ENCODE peak calls at places on chromosomes 16 and 17, in nine cellular contexts. One of them, this sample, is unnamed.

GRCh38 chr17:4739122-4740024 is at the start of the genes CXCL16 and ZMYND15:
- DNase-seq in spleen: peak; percentile 95
- DNase-seq in HCT116: no peak
- DNase-seq in breast epithelium: peak; percentile 63
- DNase-seq in transverse colon: peak; percentile 83
- DNase-seq in body of pancreas: peak; percentile 71
- DNase-seq in A549: peak; percentile 39
- DNase-seq in esophagus muscularis mucosa: no peak
- DNase-seq in suprapubic skin: no peak
- DNase-seq in this sample: no peak

GRCh38 chr17:73343168-73343634 is 31.4 kb upstream of the CDC42EP4 start:
- DNase-seq in spleen: no peak
- DNase-seq in HCT116: no peak
- DNase-seq in breast epithelium: peak; percentile 59
- DNase-seq in transverse colon: peak; percentile 51
- DNase-seq in body of pancreas: peak; percentile 50
- DNase-seq in A549: no peak
- DNase-seq in esophagus muscularis mucosa: no peak
- DNase-seq in suprapubic skin: peak; percentile 88
- DNase-seq in this sample: no peak

GRCh38 chr16:80824623-80825364 is 20.4 kb upstream of the CDYL2 start:
- DNase-seq in spleen: no peak
- DNase-seq in HCT116: peak; percentile 64
- DNase-seq in breast epithelium: no peak
- DNase-seq in transverse colon: peak; percentile 24
- DNase-seq in body of pancreas: peak; percentile 65
- DNase-seq in A549: peak; percentile 74
- DNase-seq in esophagus muscularis mucosa: no peak
- DNase-seq in suprapubic skin: no peak
- DNase-seq in this sample: no peak

GRCh38 chr17:79794659-79795511 is 2.0 kb downstream of the CBX8 start:
- DNase-seq in spleen: no peak
- DNase-seq in HCT116: no peak
- DNase-seq in breast epithelium: no peak
- DNase-seq in transverse colon: no peak
- DNase-seq in body of pancreas: no peak
- DNase-seq in A549: no peak
- DNase-seq in esophagus muscularis mucosa: no peak
- DNase-seq in suprapubic skin: no peak
- DNase-seq in this sample: no peak

GRCh38 chr17:68695659-68696058 is 94.5 kb upstream of the FAM20A start:
- DNase-seq in spleen: no peak
- DNase-seq in HCT116: no peak
- DNase-seq in breast epithelium: no peak
- DNase-seq in transverse colon: no peak
- DNase-seq in body of pancreas: no peak
- DNase-seq in A549: no peak
- DNase-seq in esophagus muscularis mucosa: no peak
- DNase-seq in suprapubic skin: no peak
- DNase-seq in this sample: no peak

GRCh38 chr16:81445143-81445922 is 725 bp downstream of the CMIP start:
- DNase-seq in spleen: peak; percentile 91
- DNase-seq in HCT116: no peak
- DNase-seq in breast epithelium: no peak
- DNase-seq in transverse colon: peak; percentile 50
- DNase-seq in body of pancreas: peak; percentile 62
- DNase-seq in A549: no peak
- DNase-seq in esophagus muscularis mucosa: no peak
- DNase-seq in suprapubic skin: no peak
- DNase-seq in this sample: no peak

GRCh38 chr17:57408064-57408811 is 151.9 kb downstream of the MSI2 start:
- DNase-seq in spleen: no peak
- DNase-seq in HCT116: no peak
- DNase-seq in breast epithelium: no peak
- DNase-seq in transverse colon: peak; percentile 42
- DNase-seq in body of pancreas: no peak
- DNase-seq in A549: no peak
- DNase-seq in esophagus muscularis mucosa: no peak
- DNase-seq in suprapubic skin: no peak
- DNase-seq in this sample: no peak

GRCh38 chr16:17351471-17352045 is 119.2 kb downstream of the XYLT1 start:
- DNase-seq in spleen: no peak
- DNase-seq in HCT116: no peak
- DNase-seq in breast epithelium: no peak
- DNase-seq in transverse colon: no peak
- DNase-seq in body of pancreas: no peak
- DNase-seq in A549: no peak
- DNase-seq in esophagus muscularis mucosa: no peak
- DNase-seq in suprapubic skin: no peak
- DNase-seq in this sample: no peak

GRCh38 chr17:63165420-63165819 is 199.4 kb downstream of the TANC2 start:
- DNase-seq in spleen: no peak
- DNase-seq in HCT116: no peak
- DNase-seq in breast epithelium: no peak
- DNase-seq in transverse colon: no peak
- DNase-seq in body of pancreas: no peak
- DNase-seq in A549: no peak
- DNase-seq in esophagus muscularis mucosa: no peak
- DNase-seq in suprapubic skin: no peak
- DNase-seq in this sample: no peak

DNA sequence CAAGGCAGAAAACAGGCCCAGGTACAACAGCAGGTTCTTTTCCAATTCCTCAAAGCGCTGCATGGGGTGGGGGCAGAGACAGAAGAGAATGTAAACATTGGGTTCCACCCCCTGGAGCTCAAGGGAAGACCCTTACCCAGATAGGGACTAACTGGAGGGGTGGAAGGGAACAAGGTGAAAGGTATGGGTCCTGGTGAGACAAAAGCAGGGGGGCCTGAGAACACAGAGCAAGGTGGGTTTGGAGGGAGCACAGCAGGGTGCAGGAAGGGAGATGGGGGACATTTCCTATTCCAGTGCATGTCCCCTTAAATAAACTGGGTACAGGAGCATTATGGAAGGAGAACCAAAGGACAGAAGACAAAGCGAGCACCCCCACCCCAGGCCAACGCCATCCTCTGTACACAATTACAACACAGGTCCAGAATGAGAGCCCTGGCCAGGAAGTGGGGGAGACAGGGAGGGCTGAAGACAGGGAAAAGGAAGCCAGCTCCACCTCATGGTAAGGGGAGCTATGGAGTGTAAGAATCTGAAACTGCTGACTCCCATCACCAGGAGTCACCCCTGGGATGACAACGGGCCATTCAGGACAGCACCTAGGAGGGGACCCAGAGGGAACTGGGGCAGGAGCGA is 2.1 kb upstream of the CD2BP2 start:
- DNase-seq in spleen: peak; percentile 30
- DNase-seq in HCT116: no peak
- DNase-seq in breast epithelium: no peak
- DNase-seq in transverse colon: no peak
- DNase-seq in body of pancreas: no peak
- DNase-seq in A549: no peak
- DNase-seq in esophagus muscularis mucosa: no peak
- DNase-seq in suprapubic skin: no peak
- DNase-seq in this sample: no peak
- H3K27ac ChIP-seq in spleen: no peak overlapping the region
- H3K27ac ChIP-seq in HCT116: no peak overlapping the region
- H3K27ac ChIP-seq in breast epithelium: peak overlapping the region; percentile 98
- H3K27ac ChIP-seq in transverse colon: peak overlapping the region; percentile 94
- H3K27ac ChIP-seq in body of pancreas: no peak overlapping the region
- H3K27ac ChIP-seq in A549: no peak overlapping the region
- H3K27ac ChIP-seq in esophagus muscularis mucosa: peak overlapping the region; percentile 34
- H3K27ac ChIP-seq in suprapubic skin: no peak overlapping the region
- H3K27ac ChIP-seq in this sample: peak overlapping the region; percentile 98

DNA sequence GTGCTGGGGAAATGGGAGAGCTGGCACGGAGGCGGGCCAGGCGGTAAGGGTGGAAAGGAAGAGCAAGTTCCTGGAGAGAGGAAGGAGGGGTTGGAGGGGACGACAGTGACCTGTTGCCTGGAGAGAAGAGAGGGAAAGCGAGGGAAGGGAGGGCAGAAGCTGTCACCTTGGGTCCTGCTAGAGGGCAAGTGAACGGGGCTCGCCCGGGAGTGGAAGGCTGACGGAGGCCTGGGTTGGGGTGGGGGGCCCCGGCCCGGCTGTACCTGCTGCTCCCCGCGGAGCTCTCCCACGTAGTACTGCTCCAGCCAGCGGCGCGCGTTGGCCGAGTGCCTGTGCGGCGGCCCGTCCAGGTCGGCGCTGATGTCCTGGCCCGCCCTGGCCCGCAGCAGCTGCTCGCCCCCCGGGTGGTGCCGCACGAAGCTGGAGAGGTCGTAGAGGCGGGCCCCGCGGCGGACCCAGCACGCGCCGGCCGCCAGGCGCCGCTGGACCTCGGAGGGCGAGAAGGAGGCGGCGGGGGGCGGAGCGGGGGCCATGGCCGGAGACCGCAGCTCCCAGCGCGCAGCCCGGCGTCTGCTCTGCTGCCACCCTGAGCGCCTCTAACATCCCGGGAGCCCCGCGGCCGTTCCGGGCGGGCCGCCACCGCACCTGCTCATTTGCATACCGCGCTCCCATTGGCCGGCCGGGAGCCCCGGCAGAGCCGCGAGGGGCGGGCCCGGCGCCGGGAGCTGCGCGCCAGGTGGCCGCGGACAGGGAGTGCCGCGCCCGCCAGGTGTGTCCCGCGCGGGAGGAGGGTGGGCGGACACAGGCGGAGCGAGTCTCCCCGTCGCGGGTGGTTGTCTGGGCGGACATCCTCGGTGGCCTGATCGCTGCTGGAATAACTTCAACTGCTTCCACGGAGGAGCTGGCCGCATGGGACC is at the start of gene FA2H:
- DNase-seq in spleen: peak; percentile 90
- DNase-seq in HCT116: peak; percentile 59
- DNase-seq in breast epithelium: peak; percentile 87
- DNase-seq in transverse colon: peak; percentile 93
- DNase-seq in body of pancreas: peak; percentile 98
- DNase-seq in A549: peak; percentile 71
- DNase-seq in esophagus muscularis mucosa: peak; percentile 74
- DNase-seq in suprapubic skin: no peak
- DNase-seq in this sample: no peak
- TF ChIP-seq POLR2A in spleen: no peak
- TF ChIP-seq POLR2A in HCT116: no peak
- TF ChIP-seq POLR2A in breast epithelium: no peak
- TF ChIP-seq POLR2A in transverse colon: peak; percentile 81
- TF ChIP-seq POLR2A in body of pancreas: peak; percentile 87
- TF ChIP-seq POLR2A in A549: peak; percentile 34
- TF ChIP-seq POLR2A in esophagus muscularis mucosa: no peak
- TF ChIP-seq POLR2A in suprapubic skin: no peak
- TF ChIP-seq POLR2A in this sample: peak; percentile 32

GRCh38 chr17:33661975-33662374 is 368.9 kb upstream of the ASIC2 start:
- DNase-seq in spleen: no peak
- DNase-seq in HCT116: no peak
- DNase-seq in breast epithelium: no peak
- DNase-seq in transverse colon: no peak
- DNase-seq in body of pancreas: no peak
- DNase-seq in A549: no peak
- DNase-seq in esophagus muscularis mucosa: no peak
- DNase-seq in suprapubic skin: no peak
- DNase-seq in this sample: no peak

GRCh38 chr17:33651631-33652030 is 358.5 kb upstream of the ASIC2 start:
- DNase-seq in spleen: no peak
- DNase-seq in HCT116: no peak
- DNase-seq in breast epithelium: no peak
- DNase-seq in transverse colon: no peak
- DNase-seq in body of pancreas: no peak
- DNase-seq in A549: peak; percentile 36
- DNase-seq in esophagus muscularis mucosa: no peak
- DNase-seq in suprapubic skin: no peak
- DNase-seq in this sample: no peak

GRCh38 chr17:33653389-33653788 is 360.3 kb upstream of the ASIC2 start:
- DNase-seq in spleen: no peak
- DNase-seq in HCT116: no peak
- DNase-seq in breast epithelium: peak; percentile 41
- DNase-seq in transverse colon: no peak
- DNase-seq in body of pancreas: no peak
- DNase-seq in A549: no peak
- DNase-seq in esophagus muscularis mucosa: no peak
- DNase-seq in suprapubic skin: no peak
- DNase-seq in this sample: no peak

DNA sequence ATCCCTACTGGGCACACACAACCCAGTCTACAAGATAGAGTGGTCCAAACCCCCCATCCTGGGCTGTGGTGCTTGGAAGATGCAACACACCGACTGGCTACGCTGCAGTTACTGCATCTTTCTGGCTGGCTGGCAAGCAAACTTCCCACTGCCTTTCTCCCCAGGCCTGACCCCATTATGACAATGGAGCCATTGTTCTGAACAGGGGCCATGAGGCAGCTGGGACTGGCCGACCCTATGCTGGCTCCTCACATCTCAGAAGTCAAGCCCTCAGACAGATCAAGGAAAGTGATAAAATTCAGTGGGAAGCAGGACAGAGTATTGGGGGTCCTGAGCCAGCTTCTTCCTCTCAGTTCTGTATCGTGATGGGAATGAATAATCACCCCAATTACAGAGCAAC is 364.1 kb upstream of the ASIC2 start:
- DNase-seq in spleen: no peak
- DNase-seq in HCT116: no peak
- DNase-seq in breast epithelium: no peak
- DNase-seq in transverse colon: no peak
- DNase-seq in body of pancreas: no peak
- DNase-seq in A549: no peak
- DNase-seq in esophagus muscularis mucosa: no peak
- DNase-seq in suprapubic skin: no peak
- DNase-seq in this sample: no peak
- H3K27ac ChIP-seq in spleen: no peak overlapping the region
- H3K27ac ChIP-seq in HCT116: no peak overlapping the region
- H3K27ac ChIP-seq in breast epithelium: peak overlapping the region; percentile 41
- H3K27ac ChIP-seq in transverse colon: no peak overlapping the region
- H3K27ac ChIP-seq in body of pancreas: no peak overlapping the region
- H3K27ac ChIP-seq in A549: no peak overlapping the region
- H3K27ac ChIP-seq in esophagus muscularis mucosa: no peak overlapping the region
- H3K27ac ChIP-seq in suprapubic skin: no peak overlapping the region
- H3K27ac ChIP-seq in this sample: no peak overlapping the region

DNA sequence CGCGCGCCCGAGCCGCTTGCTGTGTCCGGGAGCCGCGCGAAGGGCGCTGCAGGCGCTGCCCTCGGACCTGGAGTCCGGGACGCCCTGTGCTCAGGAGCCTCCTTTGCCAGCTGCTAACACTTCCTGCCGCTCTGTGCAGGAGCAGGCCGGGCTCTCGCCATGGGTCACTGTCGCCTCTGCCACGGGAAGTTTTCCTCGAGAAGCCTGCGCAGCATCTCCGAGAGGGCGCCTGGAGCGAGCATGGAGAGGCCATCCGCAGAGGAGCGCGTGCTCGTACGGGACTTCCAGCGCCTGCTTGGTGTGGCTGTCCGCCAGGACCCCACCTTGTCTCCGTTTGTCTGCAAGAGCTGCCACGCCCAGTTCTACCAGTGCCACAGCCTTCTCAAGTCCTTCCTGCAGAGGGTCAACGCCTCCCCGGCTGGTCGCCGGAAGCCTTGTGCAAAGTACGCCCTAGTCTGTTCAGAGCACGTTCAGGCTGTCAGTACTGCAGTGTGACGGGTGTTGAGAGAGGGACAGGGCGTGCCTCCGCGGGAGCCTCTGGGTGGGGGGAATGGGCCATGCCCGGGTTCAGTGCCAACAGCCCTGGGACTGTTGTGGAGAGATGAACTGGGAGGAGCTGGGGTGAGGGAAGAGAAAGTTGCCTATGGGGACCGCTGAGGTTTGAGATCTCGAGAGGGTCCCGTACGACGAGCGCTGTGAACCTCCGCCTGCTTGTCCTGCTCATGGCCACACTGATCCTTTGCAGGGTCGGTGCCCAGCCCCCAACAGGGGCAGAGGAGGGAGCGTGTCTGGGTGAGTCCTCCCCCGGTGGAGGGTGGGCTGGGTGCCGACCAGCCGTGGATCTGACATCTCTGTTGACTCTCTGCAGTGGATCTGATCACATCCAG is 1.3 kb downstream of the ZNF276 start:
- DNase-seq in spleen: peak; percentile 96
- DNase-seq in HCT116: peak; percentile 56
- DNase-seq in breast epithelium: no peak
- DNase-seq in transverse colon: peak; percentile 93
- DNase-seq in body of pancreas: peak; percentile 42
- DNase-seq in A549: peak; percentile 78
- DNase-seq in esophagus muscularis mucosa: no peak
- DNase-seq in suprapubic skin: peak; percentile 87
- DNase-seq in this sample: peak; percentile 46
- TF ChIP-seq POLR2A in spleen: no peak
- TF ChIP-seq POLR2A in HCT116: peak; percentile 54
- TF ChIP-seq POLR2A in breast epithelium: no peak
- TF ChIP-seq POLR2A in transverse colon: peak; percentile 72
- TF ChIP-seq POLR2A in body of pancreas: no peak
- TF ChIP-seq POLR2A in A549: no peak
- TF ChIP-seq POLR2A in esophagus muscularis mucosa: no peak
- TF ChIP-seq POLR2A in suprapubic skin: no peak
- TF ChIP-seq POLR2A in this sample: peak; percentile 32